ENCODE peak calls at places on chromosomes 13 and 19, in four cellular contexts. One of them, this sample, is unnamed.

GRCh38 chr19:44925114-44925891 is 10.9 kb downstream of the APOC1 start:
- DNase-seq in left lung: peak; percentile 89
- DNase-seq in naive thymus-derived CD4-positive, alpha-beta T cell: no peak
- DNase-seq in GM12878: no peak
- DNase-seq in this sample: peak; percentile 92

GRCh38 chr13:78881746-78882145 is 222.8 kb upstream of the OBI1 start:
- DNase-seq in left lung: no peak
- DNase-seq in naive thymus-derived CD4-positive, alpha-beta T cell: no peak
- DNase-seq in GM12878: no peak
- DNase-seq in this sample: no peak

GRCh38 chr19:50842130-50842529 is 8.8 kb upstream of the KLK15 start:
- DNase-seq in left lung: no peak
- DNase-seq in naive thymus-derived CD4-positive, alpha-beta T cell: no peak
- DNase-seq in GM12878: no peak
- DNase-seq in this sample: no peak

GRCh38 chr19:15656467-15656866 is 15.8 kb downstream of the CYP4F3 start:
- DNase-seq in left lung: no peak
- DNase-seq in naive thymus-derived CD4-positive, alpha-beta T cell: no peak
- DNase-seq in GM12878: no peak
- DNase-seq in this sample: no peak

GRCh38 chr19:55473613-55474012 is 2.8 kb upstream of the ZNF628 start:
- DNase-seq in left lung: no peak
- DNase-seq in naive thymus-derived CD4-positive, alpha-beta T cell: no peak
- DNase-seq in GM12878: no peak
- DNase-seq in this sample: no peak

GRCh38 chr13:113777311-113778260 is 18.6 kb downstream of the TMEM255B start:
- DNase-seq in left lung: no peak
- DNase-seq in naive thymus-derived CD4-positive, alpha-beta T cell: no peak
- DNase-seq in GM12878: no peak
- DNase-seq in this sample: no peak

GRCh38 chr19:42086770-42087550 is 11.0 kb downstream of the ZNF574 start:
- DNase-seq in left lung: no peak
- DNase-seq in naive thymus-derived CD4-positive, alpha-beta T cell: no peak
- DNase-seq in GM12878: no peak
- DNase-seq in this sample: no peak

GRCh38 chr13:23175920-23176319 is 4.9 kb upstream of the SGCG start:
- DNase-seq in left lung: no peak
- DNase-seq in naive thymus-derived CD4-positive, alpha-beta T cell: no peak
- DNase-seq in GM12878: no peak
- DNase-seq in this sample: no peak

GRCh38 chr13:49400755-49401659 is 42.9 kb downstream of the CAB39L start:
- DNase-seq in left lung: no peak
- DNase-seq in naive thymus-derived CD4-positive, alpha-beta T cell: no peak
- DNase-seq in GM12878: no peak
- DNase-seq in this sample: no peak

GRCh38 chr13:112755331-112755730 is 65.5 kb downstream of the ATP11A start:
- DNase-seq in left lung: no peak
- DNase-seq in naive thymus-derived CD4-positive, alpha-beta T cell: no peak
- DNase-seq in GM12878: no peak
- DNase-seq in this sample: no peak

GRCh38 chr19:19068659-19069509 is 5.1 kb downstream of the SLC25A42 start:
- DNase-seq in left lung: no peak
- DNase-seq in naive thymus-derived CD4-positive, alpha-beta T cell: no peak
- DNase-seq in GM12878: peak; percentile 35
- DNase-seq in this sample: no peak

GRCh38 chr13:80469841-80470378 is 129.0 kb upstream of the SPRY2 start:
- DNase-seq in left lung: peak; percentile 63
- DNase-seq in naive thymus-derived CD4-positive, alpha-beta T cell: no peak
- DNase-seq in GM12878: no peak
- DNase-seq in this sample: peak; percentile 86

GRCh38 chr13:64993514-64994164 is 2236.5 kb downstream of the PCDH9 start:
- DNase-seq in left lung: no peak
- DNase-seq in naive thymus-derived CD4-positive, alpha-beta T cell: no peak
- DNase-seq in GM12878: peak; percentile 5
- DNase-seq in this sample: no peak

GRCh38 chr13:46229251-46229650 is 17.5 kb downstream of the LRRC63 start:
- DNase-seq in left lung: no peak
- DNase-seq in naive thymus-derived CD4-positive, alpha-beta T cell: no peak
- DNase-seq in GM12878: no peak
- DNase-seq in this sample: no peak

GRCh38 chr19:33250500-33250899 is 24.9 kb upstream of the SLC7A10 start:
- DNase-seq in left lung: no peak
- DNase-seq in naive thymus-derived CD4-positive, alpha-beta T cell: no peak
- DNase-seq in GM12878: no peak
- DNase-seq in this sample: no peak

GRCh38 chr19:18131841-18132596 is 20.9 kb upstream of the PIK3R2 start:
- DNase-seq in left lung: no peak
- DNase-seq in naive thymus-derived CD4-positive, alpha-beta T cell: no peak
- DNase-seq in GM12878: no peak
- DNase-seq in this sample: no peak

GRCh38 chr13:37065893-37066526 is 6.5 kb upstream of the SUPT20H start:
- DNase-seq in left lung: no peak
- DNase-seq in naive thymus-derived CD4-positive, alpha-beta T cell: no peak
- DNase-seq in GM12878: no peak
- DNase-seq in this sample: no peak

GRCh38 chr19:41298327-41298964 is 11.5 kb upstream of the CCDC97 start:
- DNase-seq in left lung: peak; percentile 93
- DNase-seq in naive thymus-derived CD4-positive, alpha-beta T cell: no peak
- DNase-seq in GM12878: no peak
- DNase-seq in this sample: peak; percentile 94

GRCh38 chr19:30371960-30372824 is at the start of gene ZNF536:
- DNase-seq in left lung: no peak
- DNase-seq in naive thymus-derived CD4-positive, alpha-beta T cell: no peak
- DNase-seq in GM12878: no peak
- DNase-seq in this sample: no peak
- H3K27ac ChIP-seq in left lung: no peak within 1 kb of the TSS
- H3K27ac ChIP-seq in naive thymus-derived CD4-positive, alpha-beta T cell: no peak within 1 kb of the TSS
- H3K27ac ChIP-seq in GM12878: no peak within 1 kb of the TSS
- H3K27ac ChIP-seq in this sample: no peak within 1 kb of the TSS

GRCh38 chr13:77536358-77536757 is 852 bp downstream of the SCEL start:
- DNase-seq in left lung: no peak
- DNase-seq in naive thymus-derived CD4-positive, alpha-beta T cell: no peak
- DNase-seq in GM12878: no peak
- DNase-seq in this sample: no peak
- H3K4me3 ChIP-seq in left lung: peak overlapping the region; percentile 10
- H3K4me3 ChIP-seq in naive thymus-derived CD4-positive, alpha-beta T cell: no peak overlapping the region
- H3K4me3 ChIP-seq in GM12878: no peak overlapping the region
- H3K4me3 ChIP-seq in this sample: no peak overlapping the region

DNA sequence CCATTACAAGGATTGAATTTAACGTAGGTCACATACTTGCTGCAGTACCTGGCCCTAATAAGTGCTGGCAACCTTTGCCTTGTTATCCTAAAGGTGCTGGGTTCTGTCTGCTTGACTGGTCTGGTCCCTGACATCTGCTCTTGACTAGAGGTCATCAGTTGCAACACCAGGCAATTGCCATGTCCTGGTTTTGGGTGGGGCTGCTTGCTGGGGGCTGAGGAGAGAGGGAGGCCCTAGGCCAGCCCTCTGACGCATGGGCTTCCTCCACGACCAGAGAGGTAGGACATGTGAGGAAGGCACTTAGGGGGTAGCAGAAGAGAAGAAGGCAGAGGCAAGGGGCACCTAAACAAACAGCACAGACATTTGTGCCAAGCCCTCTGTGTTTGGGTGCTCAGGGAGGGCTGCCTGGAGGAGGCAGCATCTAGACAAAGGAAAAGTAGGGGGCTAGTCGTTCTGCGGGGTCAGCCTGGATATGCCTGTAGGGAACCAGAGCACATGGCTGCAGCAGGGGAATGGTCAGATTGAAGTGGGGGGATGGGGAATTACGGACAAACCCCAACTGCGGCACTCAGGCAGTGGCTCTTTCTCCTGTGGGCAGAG is 21.7 kb downstream of the VSTM2B start:
- DNase-seq in left lung: peak; percentile 18
- DNase-seq in naive thymus-derived CD4-positive, alpha-beta T cell: no peak
- DNase-seq in GM12878: no peak
- DNase-seq in this sample: no peak
- H3K27ac ChIP-seq in left lung: no peak overlapping the region
- H3K27ac ChIP-seq in naive thymus-derived CD4-positive, alpha-beta T cell: no peak overlapping the region
- H3K27ac ChIP-seq in GM12878: no peak overlapping the region
- H3K27ac ChIP-seq in this sample: no peak overlapping the region

GRCh38 chr13:42487221-42487620 is 86.7 kb upstream of the TNFSF11 start:
- DNase-seq in left lung: no peak
- DNase-seq in naive thymus-derived CD4-positive, alpha-beta T cell: no peak
- DNase-seq in GM12878: no peak
- DNase-seq in this sample: no peak
- H3K4me3 ChIP-seq in left lung: no peak overlapping the region
- H3K4me3 ChIP-seq in naive thymus-derived CD4-positive, alpha-beta T cell: no peak overlapping the region
- H3K4me3 ChIP-seq in GM12878: no peak overlapping the region
- H3K4me3 ChIP-seq in this sample: no peak overlapping the region

DNA sequence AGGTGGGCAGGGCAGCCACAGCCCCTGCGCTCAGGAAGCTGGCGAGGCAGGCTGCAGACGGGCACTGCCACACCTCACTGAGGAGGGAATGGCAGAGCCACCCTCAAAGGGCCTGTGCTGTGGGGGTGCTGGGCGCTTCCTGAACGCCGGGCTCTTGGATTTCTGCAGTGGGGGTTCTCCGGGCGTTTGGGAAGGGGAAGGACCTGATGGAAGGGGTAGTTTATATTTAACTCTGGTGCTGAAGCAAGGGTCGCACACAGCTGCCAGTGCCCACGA is 10.5 kb downstream of the GNA11 start:
- DNase-seq in left lung: no peak
- DNase-seq in naive thymus-derived CD4-positive, alpha-beta T cell: no peak
- DNase-seq in GM12878: no peak
- DNase-seq in this sample: no peak
- H3K27ac ChIP-seq in left lung: no peak overlapping the region
- H3K27ac ChIP-seq in naive thymus-derived CD4-positive, alpha-beta T cell: no peak overlapping the region
- H3K27ac ChIP-seq in GM12878: no peak overlapping the region
- H3K27ac ChIP-seq in this sample: no peak overlapping the region

DNA sequence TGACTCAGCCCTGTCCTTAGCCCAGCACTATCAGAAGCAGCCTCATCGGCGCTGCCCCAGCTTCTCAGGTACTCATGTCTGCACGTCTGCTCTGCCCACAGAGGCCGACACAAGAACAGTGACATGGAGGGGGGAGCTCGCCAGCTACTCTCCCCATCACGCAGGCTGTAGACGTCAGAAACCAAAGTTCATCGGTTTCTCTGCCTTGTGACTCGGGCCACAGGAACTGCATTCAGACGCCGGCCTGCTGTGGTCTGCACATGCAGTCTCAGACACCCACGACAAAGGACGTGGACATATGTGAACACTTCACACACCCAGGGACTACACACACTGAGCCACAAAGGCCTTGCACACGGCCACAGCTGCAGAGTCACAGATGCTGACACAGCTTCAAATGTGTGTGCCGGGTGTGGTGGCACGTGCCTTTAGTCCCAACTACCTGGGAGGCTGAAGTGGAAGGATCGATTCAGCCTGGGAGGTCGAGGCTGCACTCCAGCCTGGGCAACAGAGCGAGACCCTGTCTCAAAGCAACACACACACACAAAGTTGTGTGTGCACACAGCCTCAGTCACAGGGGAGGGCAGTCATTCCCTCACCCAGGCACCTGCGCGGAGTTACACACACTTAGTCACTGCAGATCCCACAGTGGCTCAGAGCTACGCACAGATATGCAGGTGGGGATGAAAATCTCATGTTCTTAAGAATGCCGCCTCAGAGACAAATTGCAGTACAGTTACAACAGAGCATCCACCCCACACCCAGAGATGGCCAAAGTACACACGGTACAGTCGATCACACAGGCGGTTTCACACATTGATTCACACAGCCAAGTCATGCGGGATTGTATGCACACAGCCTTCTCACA is 4.9 kb upstream of the ZFP36 start:
- DNase-seq in left lung: peak; percentile 84
- DNase-seq in naive thymus-derived CD4-positive, alpha-beta T cell: peak; percentile 78
- DNase-seq in GM12878: no peak
- DNase-seq in this sample: peak; percentile 82
- H3K4me3 ChIP-seq in left lung: no peak overlapping the region
- H3K4me3 ChIP-seq in naive thymus-derived CD4-positive, alpha-beta T cell: peak overlapping the region; percentile 88
- H3K4me3 ChIP-seq in GM12878: peak overlapping the region; percentile 12
- H3K4me3 ChIP-seq in this sample: no peak overlapping the region

DNA sequence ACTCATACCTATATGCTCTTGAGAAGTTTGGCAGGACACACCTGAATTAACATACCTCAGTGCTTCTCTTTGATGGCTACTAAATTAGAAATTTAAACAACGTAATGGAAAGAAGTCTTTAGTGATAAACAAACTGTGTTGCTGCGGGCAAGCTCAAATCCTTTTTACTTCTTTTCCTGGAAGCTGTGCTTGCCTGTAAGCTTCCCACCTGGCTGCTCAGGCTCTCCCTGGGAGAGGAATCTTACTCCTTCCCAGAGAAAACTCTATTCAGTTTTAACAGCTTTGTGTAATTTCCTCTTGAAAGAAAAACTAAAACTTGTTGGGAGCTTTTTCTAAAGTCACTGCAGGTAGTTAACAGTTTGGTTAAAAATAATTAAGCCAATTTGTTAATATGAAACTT is 1252.8 kb downstream of the PCDH17 start:
- DNase-seq in left lung: no peak
- DNase-seq in naive thymus-derived CD4-positive, alpha-beta T cell: no peak
- DNase-seq in GM12878: no peak
- DNase-seq in this sample: no peak
- H3K27ac ChIP-seq in left lung: no peak overlapping the region
- H3K27ac ChIP-seq in naive thymus-derived CD4-positive, alpha-beta T cell: no peak overlapping the region
- H3K27ac ChIP-seq in GM12878: no peak overlapping the region
- H3K27ac ChIP-seq in this sample: no peak overlapping the region

GRCh38 chr19:52532480-52532879 is 5.0 kb downstream of the ZNF808 start:
- DNase-seq in left lung: no peak
- DNase-seq in naive thymus-derived CD4-positive, alpha-beta T cell: no peak
- DNase-seq in GM12878: no peak
- DNase-seq in this sample: no peak

GRCh38 chr19:52533901-52534300 is 6.4 kb downstream of the ZNF808 start:
- DNase-seq in left lung: peak; percentile 40
- DNase-seq in naive thymus-derived CD4-positive, alpha-beta T cell: no peak
- DNase-seq in GM12878: no peak
- DNase-seq in this sample: no peak

GRCh38 chr19:52541608-52542007 is 14.1 kb downstream of the ZNF808 start:
- DNase-seq in left lung: no peak
- DNase-seq in naive thymus-derived CD4-positive, alpha-beta T cell: no peak
- DNase-seq in GM12878: no peak
- DNase-seq in this sample: no peak

DNA sequence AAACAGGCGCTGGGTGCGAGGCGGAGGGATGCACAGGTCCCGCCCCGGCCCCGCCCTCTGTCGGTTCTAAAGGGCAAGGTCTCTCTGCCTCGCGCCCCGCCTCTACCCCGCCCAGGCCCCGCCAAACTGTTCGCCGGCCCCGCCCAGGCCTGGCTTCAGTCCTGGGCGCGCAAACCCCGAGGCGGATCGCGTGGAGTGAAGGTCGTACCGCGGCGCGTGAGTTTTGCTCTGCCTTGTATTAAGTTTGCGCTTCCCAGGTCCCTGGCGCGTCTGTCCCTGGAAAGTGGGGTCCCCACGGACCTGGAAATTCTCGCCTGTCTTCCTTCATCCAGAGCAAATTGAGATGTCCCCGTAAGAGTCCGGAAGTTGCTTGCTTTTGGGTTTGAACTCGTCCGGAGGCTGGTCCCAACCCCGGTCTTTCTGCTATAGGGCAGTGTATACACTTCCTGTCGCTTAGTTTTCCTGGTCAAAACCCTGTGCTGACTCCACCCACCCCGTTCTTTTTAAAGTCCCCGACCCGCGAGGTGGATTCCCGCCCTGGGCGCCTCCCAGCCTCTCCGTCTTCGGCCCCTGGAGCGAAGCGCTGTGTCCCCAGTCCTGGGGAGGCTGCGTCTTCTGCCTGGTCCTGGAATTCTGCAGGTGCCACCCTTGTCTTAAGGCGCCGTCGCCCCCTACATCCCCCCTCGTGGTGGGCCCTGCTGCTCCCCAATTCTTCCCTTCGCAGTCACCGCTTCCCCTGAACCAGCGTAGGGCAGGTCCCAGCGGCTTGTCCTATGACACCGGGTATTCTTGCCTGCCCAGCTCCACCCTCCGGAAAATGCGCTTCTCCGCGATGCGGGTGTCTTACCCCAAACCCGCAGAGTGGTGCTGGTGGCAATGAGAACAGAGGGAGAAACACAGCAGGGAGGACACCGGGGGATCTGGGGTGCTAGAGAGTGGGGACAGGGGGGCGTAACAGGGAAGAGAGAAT is 8.6 kb downstream of the ZNF808 start:
- DNase-seq in left lung: peak; percentile 87
- DNase-seq in naive thymus-derived CD4-positive, alpha-beta T cell: peak; percentile 82
- DNase-seq in GM12878: peak; percentile 67
- DNase-seq in this sample: peak; percentile 97
- H3K4me3 ChIP-seq in left lung: peak overlapping the region; percentile 28
- H3K4me3 ChIP-seq in naive thymus-derived CD4-positive, alpha-beta T cell: peak overlapping the region; percentile 84
- H3K4me3 ChIP-seq in GM12878: peak overlapping the region; percentile 92
- H3K4me3 ChIP-seq in this sample: peak overlapping the region; percentile 69

This sample was measured in right cardiac atrium.